ENCODE peak calls at places on chromosome 13, in six cellular contexts. V, Q, D, G, X and R are unnamed samples.
A peak's percentile ranks its signal among the peaks of the same experiment; 100 is the strongest.

GRCh38 chr13:47069133-47069532 is 172.3 kb upstream of the HTR2A start:
- DNase-seq in V (no peak), X (no peak), D (no peak), Q (no peak), G (no peak), R (no peak)

GRCh38 chr13:50893211-50893852 is 16.3 kb upstream of the RNASEH2B start:
- DNase-seq in V (no peak), X (peak; percentile 75), G (peak; percentile 36), D (no peak), Q (no peak), R (no peak)

GRCh38 chr13:74966814-74967213 is 515.2 kb downstream of the TBC1D4 start:
- DNase-seq in X (peak; percentile 72), G (peak; percentile 2), V (peak; percentile 47), D (no peak), Q (peak; percentile 78), R (peak; percentile 9)

GRCh38 chr13:40026174-40026585 is 370.7 kb downstream of the COG6 start:
- DNase-seq in V (no peak), Q (no peak), D (no peak), X (no peak), G (no peak), R (no peak)

GRCh38 chr13:97978661-97979450 is 25.4 kb downstream of the IPO5 start:
- DNase-seq in Q (peak; percentile 32), G (no peak), X (no peak), D (no peak), V (no peak), R (no peak)

GRCh38 chr13:74573654-74574053 is 439.4 kb upstream of the KLF12 start:
- DNase-seq in Q (no peak), X (peak; percentile 11), G (no peak), D (no peak), V (no peak), R (peak; percentile 23)

GRCh38 chr13:110485604-110486003 is 75.9 kb downstream of the RAB20 start:
- DNase-seq in G (no peak), D (no peak), Q (no peak), X (no peak), V (no peak), R (no peak)

GRCh38 chr13:35144496-35144895 is 202.4 kb downstream of the NBEA start:
- DNase-seq in Q (peak; percentile 52), V (no peak), X (no peak), D (no peak), G (no peak), R (no peak)

GRCh38 chr13:86080340-86080995 is 281.2 kb upstream of the SLITRK6 start:
- DNase-seq in Q (no peak), G (no peak), D (no peak), V (no peak), X (no peak), R (no peak)

GRCh38 chr13:112888238-112889111 is 80.5 kb upstream of the MCF2L start:
- DNase-seq in G (no peak), V (no peak), D (no peak), X (no peak), Q (no peak), R (no peak)

GRCh38 chr13:21625366-21625765 is 21.4 kb upstream of the MICU2 start:
- DNase-seq in X (peak; percentile 3), V (peak; percentile 38), G (peak; percentile 42), Q (peak; percentile 36), D (no peak), R (peak; percentile 53)

GRCh38 chr13:31015207-31015606 is 82.8 kb downstream of the TEX26 start:
- DNase-seq in Q (no peak), D (no peak), V (no peak), G (peak; percentile 15), X (no peak), R (no peak)

GRCh38 chr13:99211421-99212035 is 10.9 kb downstream of the UBAC2 start:
- DNase-seq in G (no peak), V (no peak), Q (no peak), X (no peak), D (no peak), R (no peak)

GRCh38 chr13:67119481-67119883 is 110.7 kb downstream of the PCDH9 start:
- DNase-seq in Q (peak; percentile 93), G (peak; percentile 64), X (peak; percentile 59), V (no peak), D (no peak), R (no peak)

GRCh38 chr13:23658929-23659541 is 88.8 kb downstream of the TNFRSF19 start:
- DNase-seq in V (no peak), D (no peak), Q (no peak), X (no peak), G (peak; percentile 60), R (no peak)